ENCODE peak calls at places on chromosomes 11 and 22, in ten cellular contexts. V is sigmoid colon, C is stomach, K is transverse colon, J is HCT116, G is esophagus muscularis mucosa, D is endothelial cell of umbilical vein, F is spleen, R is breast epithelium, T is GM12891. U is an unnamed sample.

GRCh38 chr11:11177156-11177808 is 175.8 kb downstream of the CSNK2A3 start:
- DNase-seq in V (no peak), C (no peak), K (no peak), J (no peak), G (peak; percentile 74), D (no peak), F (no peak), R (no peak), T (no peak), U (no peak)

GRCh38 chr11:65414776-65415498 is 7.7 kb upstream of the NEAT1 start:
- DNase-seq in V (peak; percentile 62), C (no peak), K (peak; percentile 8), J (no peak), G (no peak), D (no peak), F (no peak), R (no peak), T (no peak), U (no peak)

GRCh38 chr11:706439-706956 is 467 bp downstream of the EPS8L2 start:
- DNase-seq in V (no peak), C (peak; percentile 52), K (peak; percentile 64), J (no peak), G (no peak), D (no peak), F (no peak), R (no peak), T (no peak), U (no peak)

GRCh38 chr11:31958086-31958735 is 132.7 kb upstream of the RCN1 start:
- DNase-seq in V (no peak), C (peak; percentile 60), K (peak; percentile 45), J (peak; percentile 40), G (no peak), D (peak; percentile 44), F (peak; percentile 80), R (no peak), T (peak; percentile 54), U (peak; percentile 63)

GRCh38 chr11:3208272-3208671 is 10.3 kb downstream of the MRGPRG start:
- DNase-seq in V (no peak), C (no peak), K (no peak), J (no peak), G (no peak), D (no peak), F (peak; percentile 46), R (no peak), T (no peak), U (no peak)

GRCh38 chr11:362642-363442 is 6.5 kb upstream of the B4GALNT4 start:
- DNase-seq in V (peak; percentile 62), C (no peak), K (no peak), J (no peak), G (no peak), D (no peak), F (peak; percentile 70), R (no peak), T (no peak), U (no peak)

GRCh38 chr11:89203814-89204213 is 26.1 kb downstream of the TYR start:
- DNase-seq in V (no peak), C (no peak), K (no peak), J (no peak), G (no peak), D (no peak), F (no peak), R (no peak), T (no peak), U (no peak)

GRCh38 chr11:28696591-28696990 is 588.4 kb downstream of the METTL15 start:
- DNase-seq in V (no peak), C (no peak), K (no peak), J (no peak), G (no peak), D (no peak), F (no peak), R (no peak), T (no peak), U (no peak)

GRCh38 chr11:46895821-46896220 is 22.5 kb downstream of the LRP4 start:
- DNase-seq in V (peak; percentile 83), C (peak; percentile 89), K (peak; percentile 20), J (no peak), G (no peak), D (no peak), F (peak; percentile 61), R (peak; percentile 80), T (no peak), U (no peak)

GRCh38 chr11:64286801-64287159 is 1.1 kb downstream of the GPR137 start:
- DNase-seq in V (no peak), C (no peak), K (no peak), J (no peak), G (no peak), D (no peak), F (peak; percentile 77), R (no peak), T (no peak), U (no peak)

GRCh38 chr11:64283092-64283491 is 1.4 kb downstream of the BAD start:
- DNase-seq in V (no peak), C (no peak), K (no peak), J (no peak), G (no peak), D (no peak), F (no peak), R (no peak), T (no peak), U (no peak)

GRCh38 chr11:64284048-64284961 is at the start of gene BAD:
- DNase-seq in V (peak; percentile 98), C (peak; percentile 97), K (peak; percentile 97), J (peak; percentile 82), G (peak; percentile 99), D (peak; percentile 91), F (peak; percentile 98), R (peak; percentile 95), T (peak; percentile 100), U (peak; percentile 100)

GRCh38 chr11:64285885-64286800 is 495 bp downstream of the GPR137 start:
- DNase-seq in V (no peak), C (no peak), K (peak; percentile 49), J (no peak), G (no peak), D (no peak), F (peak; percentile 80), R (peak; percentile 40), T (no peak), U (no peak)

DNA sequence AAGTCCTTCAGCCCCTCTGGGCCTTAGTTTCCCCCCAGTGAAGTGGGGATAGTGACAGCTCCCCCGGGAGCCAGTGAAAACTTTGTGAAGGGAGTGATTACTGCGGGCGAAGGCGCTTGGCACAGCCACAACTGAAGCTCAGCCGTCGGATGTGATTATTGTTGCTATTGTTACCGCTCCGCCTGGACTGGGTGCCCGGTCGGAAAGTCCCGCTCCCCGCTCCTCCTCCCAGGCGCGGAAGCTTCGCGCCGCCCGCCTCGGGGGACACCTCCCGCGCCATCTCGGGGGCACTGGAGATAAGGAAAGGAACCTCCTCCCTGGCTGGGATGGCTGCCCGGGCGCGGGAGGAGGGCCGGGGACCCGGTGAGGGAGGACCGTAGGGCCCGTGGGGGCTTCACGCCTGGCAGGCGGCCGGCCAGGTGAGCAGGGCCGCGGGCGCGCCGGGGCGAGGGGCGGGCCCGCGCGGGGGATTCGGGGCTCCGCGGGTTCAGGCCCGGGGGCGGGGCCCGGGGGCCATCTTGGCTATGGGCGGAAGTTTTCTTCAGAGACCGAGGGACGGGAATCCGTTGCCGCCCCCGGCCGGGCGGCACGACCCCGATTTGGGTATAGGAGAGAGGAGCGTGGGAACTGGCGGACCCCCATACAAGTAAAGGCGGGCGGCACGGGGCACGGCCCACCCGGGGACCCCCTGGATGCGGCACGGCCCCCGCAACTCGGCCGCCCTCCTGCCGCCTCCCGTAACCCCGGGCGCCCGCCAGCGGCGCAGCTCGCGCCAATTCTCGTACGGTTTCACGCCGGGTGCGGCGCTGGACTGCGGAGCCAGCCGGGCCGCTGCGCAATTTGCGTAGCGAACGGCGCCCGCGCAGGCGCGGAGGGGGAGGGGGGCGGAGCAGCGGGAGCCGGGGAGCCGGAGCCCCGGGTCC is at the start of gene GPR137:
- DNase-seq in V (peak; percentile 92), C (peak; percentile 92), K (peak; percentile 91), J (no peak), G (peak; percentile 97), D (peak; percentile 79), F (peak; percentile 98), R (peak; percentile 81), T (peak; percentile 97), U (peak; percentile 97)
- TF ChIP-seq POLR2AphosphoS5 in V (peak; percentile 34), C (peak; percentile 50), K (no peak), J (peak; percentile 76), G (no peak), D (peak; percentile 55), F (peak; percentile 75), R (peak; percentile 31), T (peak; percentile 7), U (peak; percentile 20)

GRCh38 chr22:41382610-41383009 is 868 bp downstream of the TEF start:
- DNase-seq in V (no peak), C (no peak), K (no peak), J (no peak), G (no peak), D (no peak), F (no peak), R (no peak), T (no peak), U (no peak)

GRCh38 chr22:41381329-41382097 is at the start of gene TEF:
- DNase-seq in V (peak; percentile 100), C (peak; percentile 99), K (peak; percentile 99), J (peak; percentile 95), G (peak; percentile 100), D (peak; percentile 98), F (peak; percentile 99), R (peak; percentile 99), T (peak; percentile 99), U (peak; percentile 99)

GRCh38 chr22:41382098-41382578 is 396 bp downstream of the TEF start:
- DNase-seq in V (peak; percentile 91), C (peak; percentile 66), K (peak; percentile 74), J (no peak), G (peak; percentile 96), D (no peak), F (no peak), R (peak; percentile 77), T (peak; percentile 80), U (peak; percentile 87)

GRCh38 chr22:41383085-41383484 is 1.3 kb downstream of the TEF start:
- DNase-seq in V (no peak), C (no peak), K (no peak), J (no peak), G (no peak), D (no peak), F (no peak), R (no peak), T (no peak), U (no peak)

GRCh38 chr22:41380993-41381328 is 781 bp upstream of the TEF start:
- DNase-seq in V (peak; percentile 96), C (peak; percentile 77), K (peak; percentile 74), J (peak; percentile 67), G (peak; percentile 95), D (peak; percentile 62), F (no peak), R (peak; percentile 87), T (no peak), U (no peak)
- TF ChIP-seq POLR2A in V (peak; percentile 78), C (no peak), K (peak; percentile 79), J (peak; percentile 18), G (peak; percentile 76), D (no peak), F (no peak), R (peak; percentile 76), T (no peak), U (peak; percentile 56)

GRCh38 chr11:132831272-132831671 is 701.0 kb downstream of the OPCML start:
- DNase-seq in V (no peak), C (no peak), K (no peak), J (no peak), G (no peak), D (no peak), F (no peak), R (no peak), T (no peak), U (no peak)
- TF ChIP-seq POLR2AphosphoS5 in V (no peak), C (no peak), K (no peak), J (no peak), G (no peak), D (no peak), F (no peak), R (no peak), T (no peak), U (no peak)

GRCh38 chr22:42553475-42554361 is at the start of gene SERHL2:
- DNase-seq in V (peak; percentile 95), C (peak; percentile 92), K (peak; percentile 95), J (no peak), G (peak; percentile 95), D (peak; percentile 87), F (peak; percentile 95), R (peak; percentile 75), T (peak; percentile 86), U (peak; percentile 78)
- TF ChIP-seq POLR2A in V (peak; percentile 38), C (no peak), K (peak; percentile 68), J (no peak), G (no peak), D (no peak), F (no peak), R (peak; percentile 24), T (no peak), U (no peak)